ENCODE peak calls at places on chromosomes 12 and 14, in ten cellular contexts. One of them, this sample, is unnamed.

GRCh38 chr12:7075518-7075917 is 15.0 kb downstream of the C1S start:
- DNase-seq in nephron progenitor cell: no peak
- DNase-seq in cardiac muscle cell: no peak
- DNase-seq in AG09309: no peak
- DNase-seq in tibial artery: no peak
- DNase-seq in RWPE1: no peak
- DNase-seq in choroid plexus epithelial cell: no peak
- DNase-seq in GM10248: no peak
- DNase-seq in lower lobe of right lung: no peak
- DNase-seq in GM12864: no peak
- DNase-seq in this sample: peak

GRCh38 chr12:112916270-112916669 is 9.5 kb downstream of the OAS1 start:
- DNase-seq in nephron progenitor cell: no peak
- DNase-seq in cardiac muscle cell: no peak
- DNase-seq in AG09309: peak
- DNase-seq in tibial artery: no peak
- DNase-seq in RWPE1: peak
- DNase-seq in choroid plexus epithelial cell: peak
- DNase-seq in GM10248: no peak
- DNase-seq in lower lobe of right lung: no peak
- DNase-seq in GM12864: no peak
- DNase-seq in this sample: no peak

GRCh38 chr14:63470877-63471565 is 72.2 kb downstream of the PPP2R5E start:
- DNase-seq in nephron progenitor cell: no peak
- DNase-seq in cardiac muscle cell: no peak
- DNase-seq in AG09309: peak
- DNase-seq in tibial artery: no peak
- DNase-seq in RWPE1: peak
- DNase-seq in choroid plexus epithelial cell: peak
- DNase-seq in GM10248: peak
- DNase-seq in lower lobe of right lung: no peak
- DNase-seq in GM12864: no peak
- DNase-seq in this sample: peak

GRCh38 chr14:101072531-101072930 is 169.0 kb upstream of the RTL1 start:
- DNase-seq in nephron progenitor cell: peak
- DNase-seq in cardiac muscle cell: no peak
- DNase-seq in AG09309: no peak
- DNase-seq in tibial artery: no peak
- DNase-seq in RWPE1: no peak
- DNase-seq in choroid plexus epithelial cell: peak
- DNase-seq in GM10248: no peak
- DNase-seq in lower lobe of right lung: no peak
- DNase-seq in GM12864: no peak
- DNase-seq in this sample: no peak

GRCh38 chr12:2299207-2299606 is 246.4 kb downstream of the CACNA1C start:
- DNase-seq in nephron progenitor cell: no peak
- DNase-seq in cardiac muscle cell: no peak
- DNase-seq in AG09309: no peak
- DNase-seq in tibial artery: no peak
- DNase-seq in RWPE1: no peak
- DNase-seq in choroid plexus epithelial cell: no peak
- DNase-seq in GM10248: no peak
- DNase-seq in lower lobe of right lung: no peak
- DNase-seq in GM12864: no peak
- DNase-seq in this sample: no peak

GRCh38 chr14:76924363-76925151 is 98.3 kb downstream of the LRRC74A start:
- DNase-seq in nephron progenitor cell: peak
- DNase-seq in cardiac muscle cell: no peak
- DNase-seq in AG09309: no peak
- DNase-seq in tibial artery: no peak
- DNase-seq in RWPE1: no peak
- DNase-seq in choroid plexus epithelial cell: peak
- DNase-seq in GM10248: no peak
- DNase-seq in lower lobe of right lung: no peak
- DNase-seq in GM12864: no peak
- DNase-seq in this sample: no peak

GRCh38 chr12:30687265-30687986 is 8.2 kb downstream of the IPO8 start:
- DNase-seq in nephron progenitor cell: no peak
- DNase-seq in cardiac muscle cell: no peak
- DNase-seq in AG09309: no peak
- DNase-seq in tibial artery: no peak
- DNase-seq in RWPE1: no peak
- DNase-seq in choroid plexus epithelial cell: peak
- DNase-seq in GM10248: no peak
- DNase-seq in lower lobe of right lung: no peak
- DNase-seq in GM12864: no peak
- DNase-seq in this sample: no peak

GRCh38 chr14:106586098-106586704 is 1059.8 kb downstream of the TMEM121 start:
- DNase-seq in nephron progenitor cell: no peak
- DNase-seq in cardiac muscle cell: no peak
- DNase-seq in AG09309: no peak
- DNase-seq in tibial artery: no peak
- DNase-seq in RWPE1: peak
- DNase-seq in choroid plexus epithelial cell: no peak
- DNase-seq in GM10248: peak
- DNase-seq in lower lobe of right lung: peak
- DNase-seq in GM12864: no peak
- DNase-seq in this sample: peak

GRCh38 chr14:47262801-47263200 is 412.6 kb downstream of the MDGA2 start:
- DNase-seq in nephron progenitor cell: no peak
- DNase-seq in cardiac muscle cell: no peak
- DNase-seq in AG09309: no peak
- DNase-seq in tibial artery: no peak
- DNase-seq in RWPE1: peak
- DNase-seq in choroid plexus epithelial cell: peak
- DNase-seq in GM10248: no peak
- DNase-seq in lower lobe of right lung: no peak
- DNase-seq in GM12864: no peak
- DNase-seq in this sample: no peak

GRCh38 chr12:110074089-110074488 is 25.8 kb upstream of the C12orf76 start:
- DNase-seq in nephron progenitor cell: no peak
- DNase-seq in cardiac muscle cell: no peak
- DNase-seq in AG09309: no peak
- DNase-seq in tibial artery: no peak
- DNase-seq in RWPE1: no peak
- DNase-seq in choroid plexus epithelial cell: no peak
- DNase-seq in GM10248: no peak
- DNase-seq in lower lobe of right lung: no peak
- DNase-seq in GM12864: no peak
- DNase-seq in this sample: no peak

GRCh38 chr14:69664865-69665526 is 53.6 kb downstream of the SUSD6 start:
- DNase-seq in nephron progenitor cell: no peak
- DNase-seq in cardiac muscle cell: peak
- DNase-seq in AG09309: no peak
- DNase-seq in tibial artery: no peak
- DNase-seq in RWPE1: no peak
- DNase-seq in choroid plexus epithelial cell: no peak
- DNase-seq in GM10248: no peak
- DNase-seq in lower lobe of right lung: no peak
- DNase-seq in GM12864: no peak
- DNase-seq in this sample: no peak

GRCh38 chr14:103770902-103771301 is 55.3 kb downstream of the ZFYVE21 start:
- DNase-seq in nephron progenitor cell: no peak
- DNase-seq in cardiac muscle cell: no peak
- DNase-seq in AG09309: no peak
- DNase-seq in tibial artery: no peak
- DNase-seq in RWPE1: no peak
- DNase-seq in choroid plexus epithelial cell: no peak
- DNase-seq in GM10248: no peak
- DNase-seq in lower lobe of right lung: no peak
- DNase-seq in GM12864: no peak
- DNase-seq in this sample: no peak

DNA sequence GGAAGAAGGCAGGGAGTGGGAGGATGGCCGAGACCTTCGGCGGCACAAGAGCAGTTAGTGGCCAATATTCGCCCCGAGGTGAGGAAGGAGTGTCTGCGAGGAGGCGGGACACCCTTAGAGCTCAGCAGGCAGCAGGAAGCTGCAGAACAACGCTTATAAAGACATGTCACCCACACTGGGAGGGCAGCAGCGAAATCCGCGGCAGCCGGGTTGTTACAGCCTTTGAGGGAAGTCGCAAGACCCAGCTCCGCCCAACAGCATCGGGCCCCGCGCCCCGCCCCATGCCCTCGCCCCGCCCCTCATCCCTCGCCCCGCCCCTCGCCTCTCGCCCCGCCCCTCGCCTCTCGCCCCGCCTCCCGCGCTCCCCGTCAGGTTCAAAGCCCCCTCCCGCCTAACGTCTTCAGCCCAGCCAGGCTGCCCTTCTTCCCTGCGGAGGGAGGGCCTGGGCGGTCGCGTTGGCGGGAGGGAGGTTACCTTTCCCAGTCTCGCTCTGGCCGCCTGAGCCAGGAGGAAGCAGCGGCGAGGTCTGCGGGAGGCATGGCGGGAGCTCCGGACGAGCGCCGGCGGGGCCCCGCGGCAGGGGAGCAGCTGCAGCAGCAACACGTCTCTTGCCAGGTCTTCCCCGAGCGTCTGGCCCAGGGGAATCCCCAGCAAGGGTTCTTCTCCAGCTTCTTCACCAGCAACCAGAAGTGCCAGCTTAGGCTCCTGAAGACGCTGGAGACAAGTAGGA is at the start of gene ATP23:
- DNase-seq in nephron progenitor cell: peak
- DNase-seq in cardiac muscle cell: peak
- DNase-seq in AG09309: peak
- DNase-seq in tibial artery: peak
- DNase-seq in RWPE1: peak
- DNase-seq in choroid plexus epithelial cell: peak
- DNase-seq in GM10248: peak
- DNase-seq in lower lobe of right lung: peak
- DNase-seq in GM12864: peak
- DNase-seq in this sample: peak
- TF ChIP-seq CTCF in nephron progenitor cell: no peak
- TF ChIP-seq CTCF in cardiac muscle cell: no peak
- TF ChIP-seq CTCF in AG09309: no peak
- TF ChIP-seq CTCF in tibial artery: no peak
- TF ChIP-seq CTCF in RWPE1: no peak
- TF ChIP-seq CTCF in choroid plexus epithelial cell: no peak
- TF ChIP-seq CTCF in GM10248: no peak
- TF ChIP-seq CTCF in lower lobe of right lung: no peak
- TF ChIP-seq CTCF in GM12864: no peak
- TF ChIP-seq CTCF in this sample: no peak

GRCh38 chr12:67457799-67458680 is 188.9 kb downstream of the CAND1 start:
- DNase-seq in nephron progenitor cell: no peak
- DNase-seq in cardiac muscle cell: no peak
- DNase-seq in AG09309: no peak
- DNase-seq in tibial artery: no peak
- DNase-seq in RWPE1: no peak
- DNase-seq in choroid plexus epithelial cell: peak
- DNase-seq in GM10248: peak
- DNase-seq in lower lobe of right lung: no peak
- DNase-seq in GM12864: no peak
- DNase-seq in this sample: no peak
- TF ChIP-seq CTCF in nephron progenitor cell: peak
- TF ChIP-seq CTCF in cardiac muscle cell: peak
- TF ChIP-seq CTCF in AG09309: peak
- TF ChIP-seq CTCF in tibial artery: peak
- TF ChIP-seq CTCF in RWPE1: no peak
- TF ChIP-seq CTCF in choroid plexus epithelial cell: peak
- TF ChIP-seq CTCF in GM10248: no peak
- TF ChIP-seq CTCF in lower lobe of right lung: peak
- TF ChIP-seq CTCF in GM12864: peak
- TF ChIP-seq CTCF in this sample: peak

DNA sequence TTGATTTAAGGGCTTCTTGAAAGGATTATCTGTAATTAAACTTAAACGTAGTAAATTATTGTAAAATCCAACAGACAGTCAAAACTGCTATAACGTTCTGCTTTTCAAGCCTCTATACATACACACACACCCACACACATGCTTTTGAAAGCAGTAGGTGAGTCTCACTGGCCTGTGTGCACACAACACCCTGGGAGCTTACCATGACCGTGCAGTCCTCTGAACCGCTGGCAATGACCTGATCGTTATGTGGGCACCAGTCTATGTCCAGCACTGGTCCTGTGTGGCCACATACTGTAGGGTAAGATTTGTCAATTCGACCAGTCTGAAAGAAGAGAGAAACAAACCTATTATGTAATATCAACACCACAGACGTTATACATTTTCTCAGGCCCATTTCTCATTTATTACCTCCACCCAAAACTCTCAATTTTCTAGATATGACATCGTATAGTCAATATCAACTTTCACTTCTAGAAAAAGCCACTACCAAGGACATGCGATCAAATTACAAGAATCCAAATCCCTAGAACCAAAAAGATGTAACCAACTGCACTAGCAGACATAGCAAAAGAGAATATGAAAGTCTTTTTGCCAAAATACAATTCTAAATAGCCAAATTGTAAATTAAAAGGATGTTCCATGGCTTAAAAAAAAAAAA is 44.5 kb upstream of the SELPLG start:
- DNase-seq in nephron progenitor cell: no peak
- DNase-seq in cardiac muscle cell: no peak
- DNase-seq in AG09309: no peak
- DNase-seq in tibial artery: no peak
- DNase-seq in RWPE1: no peak
- DNase-seq in choroid plexus epithelial cell: no peak
- DNase-seq in GM10248: no peak
- DNase-seq in lower lobe of right lung: no peak
- DNase-seq in GM12864: no peak
- DNase-seq in this sample: no peak
- TF ChIP-seq CTCF in nephron progenitor cell: no peak
- TF ChIP-seq CTCF in cardiac muscle cell: no peak
- TF ChIP-seq CTCF in AG09309: no peak
- TF ChIP-seq CTCF in tibial artery: no peak
- TF ChIP-seq CTCF in RWPE1: no peak
- TF ChIP-seq CTCF in choroid plexus epithelial cell: no peak
- TF ChIP-seq CTCF in GM10248: no peak
- TF ChIP-seq CTCF in lower lobe of right lung: no peak
- TF ChIP-seq CTCF in GM12864: no peak
- TF ChIP-seq CTCF in this sample: no peak

DNA sequence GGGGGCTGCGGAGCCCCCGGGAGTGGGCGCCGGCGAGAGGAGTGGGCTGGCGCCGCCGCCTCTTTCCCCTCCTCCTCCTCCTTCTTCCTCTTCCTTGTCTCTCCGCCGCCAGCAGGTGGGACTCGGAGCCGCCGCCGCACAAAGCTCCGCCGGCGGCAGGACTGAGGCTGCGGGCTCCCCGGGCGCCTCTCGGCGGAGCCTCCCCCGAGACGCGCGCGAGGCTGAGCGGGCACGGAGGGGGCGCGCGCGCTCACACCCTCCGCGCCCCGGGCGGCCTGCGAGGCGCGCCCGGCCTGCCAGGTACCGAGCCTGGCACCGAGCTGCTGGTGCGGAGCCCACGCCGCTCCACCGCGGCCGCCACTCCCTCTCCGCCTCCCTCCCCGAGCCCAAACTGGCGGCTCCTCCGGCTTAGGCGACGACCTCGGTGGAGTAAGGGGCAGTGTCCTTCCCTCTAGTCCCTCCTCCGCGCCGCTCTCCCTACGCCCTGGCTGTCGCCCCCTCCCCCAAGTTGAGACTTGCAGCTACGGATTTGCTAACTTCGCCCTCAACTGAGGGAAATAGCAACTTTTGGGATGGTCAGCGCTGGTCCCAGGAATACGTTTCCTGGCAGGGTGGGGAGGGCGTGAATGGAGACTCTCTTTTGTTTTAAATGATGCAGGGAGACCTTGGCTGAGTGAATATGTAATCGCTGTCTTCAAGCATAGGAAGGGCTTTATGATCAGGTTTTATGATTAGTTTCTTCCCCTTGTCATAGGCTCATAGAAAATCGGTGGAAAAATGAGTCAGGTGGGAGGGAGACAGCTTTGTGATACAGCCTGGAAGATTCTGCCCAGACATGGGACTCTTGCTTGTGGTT is 199.5 kb upstream of the CAND1 start:
- DNase-seq in nephron progenitor cell: peak
- DNase-seq in cardiac muscle cell: peak
- DNase-seq in AG09309: no peak
- DNase-seq in tibial artery: peak
- DNase-seq in RWPE1: no peak
- DNase-seq in choroid plexus epithelial cell: no peak
- DNase-seq in GM10248: peak
- DNase-seq in lower lobe of right lung: peak
- DNase-seq in GM12864: no peak
- DNase-seq in this sample: peak
- TF ChIP-seq CTCF in nephron progenitor cell: no peak
- TF ChIP-seq CTCF in cardiac muscle cell: no peak
- TF ChIP-seq CTCF in AG09309: no peak
- TF ChIP-seq CTCF in tibial artery: no peak
- TF ChIP-seq CTCF in RWPE1: peak
- TF ChIP-seq CTCF in choroid plexus epithelial cell: no peak
- TF ChIP-seq CTCF in GM10248: no peak
- TF ChIP-seq CTCF in lower lobe of right lung: no peak
- TF ChIP-seq CTCF in GM12864: peak
- TF ChIP-seq CTCF in this sample: no peak